ENCODE peak calls at places on chromosomes 2 and 18, in eight cellular contexts. M is islet precursor cell; Q is ecto neural progenitor cell; R is stimulated activated CD4-positive, alpha-beta T cell treated with anti-CD3 and anti-CD28 coated beads, TNF-alpha, amount 100 ng/mL, for 1 hour; A is endothelial cell of umbilical vein; U is T-cell; K is Karpas-422; L is GM04504. C is an unnamed sample.

GRCh38 chr18:36572135-36572856 is 256.5 kb downstream of the TPGS2 start:
- DNase-seq in A (peak; percentile 44), U (peak; percentile 2), L (no peak), M (peak; percentile 70), K (peak; percentile 77), Q (no peak), R (no peak), C (peak; percentile 21)

GRCh38 chr2:84302513-84303412 is 156.3 kb downstream of the SUCLG1 start:
- DNase-seq in A (peak; percentile 41), Q (peak; percentile 56), M (peak; percentile 75), U (peak; percentile 4), L (peak; percentile 30), R (peak; percentile 6), K (peak; percentile 88), C (peak; percentile 51)

GRCh38 chr2:129906861-129907235 is 72.6 kb upstream of the RAB6C start:
- DNase-seq in A (no peak), R (no peak), M (peak; percentile 44), K (no peak), U (no peak), Q (no peak), L (no peak), C (no peak)

GRCh38 chr2:69087912-69088240 is 74.9 kb downstream of the ANTXR1 start:
- DNase-seq in K (no peak), L (peak; percentile 38), U (no peak), M (no peak), A (no peak), R (no peak), Q (no peak), C (no peak)

GRCh38 chr18:70194227-70194890 is 11.1 kb downstream of the RTTN start:
- DNase-seq in K (no peak), L (no peak), R (no peak), U (no peak), Q (no peak), M (no peak), A (no peak), C (no peak)

GRCh38 chr2:74503506-74504475 is 3.7 kb downstream of the PCGF1 start:
- DNase-seq in A (peak; percentile 22), R (no peak), M (no peak), Q (no peak), K (no peak), U (no peak), L (no peak), C (no peak)

GRCh38 chr2:109482371-109482841 is 131.4 kb downstream of the SEPTIN10 start:
- DNase-seq in M (no peak), K (no peak), Q (no peak), R (no peak), U (no peak), L (no peak), A (peak; percentile 86), C (no peak)

GRCh38 chr2:216632952-216633615 is at the start of gene IGFBP2:
- DNase-seq in A (peak; percentile 56), M (peak; percentile 91), K (no peak), R (no peak), Q (peak; percentile 92), U (no peak), L (no peak), C (no peak)

GRCh38 chr2:180696005-180696404 is 284.4 kb upstream of the UBE2E3 start:
- DNase-seq in R (no peak), L (no peak), U (no peak), M (no peak), K (no peak), A (no peak), Q (no peak), C (no peak)

GRCh38 chr2:27306657-27307544 is 1.3 kb downstream of the UCN start:
- DNase-seq in K (no peak), R (no peak), A (no peak), U (peak; percentile 21), L (no peak), M (peak; percentile 57), Q (peak; percentile 50), C (no peak)

GRCh38 chr2:25587361-25587760 is 86.0 kb downstream of the DTNB start:
- DNase-seq in L (no peak), M (no peak), R (no peak), K (no peak), U (no peak), Q (no peak), A (peak; percentile 55), C (no peak)